ENCODE peak calls at places on chromosomes 11 and 22, in four cellular contexts. One of them, this sample, is unnamed.
A peak's percentile ranks its signal among the peaks of the same experiment; 100 is the strongest.

GRCh38 chr11:129372609-129373488 is 2.8 kb upstream of the BARX2 start:
- DNase-seq in GM12878: no peak
- DNase-seq in HepG2: no peak
- DNase-seq in WTC11: peak; percentile 57
- DNase-seq in this sample: no peak

GRCh38 chr11:133928628-133929059 is 28.1 kb downstream of the IGSF9B start:
- DNase-seq in GM12878: no peak
- DNase-seq in WTC11: peak; percentile 24
- DNase-seq in HepG2: no peak
- DNase-seq in this sample: no peak

GRCh38 chr11:28566643-28567042 is 458.5 kb downstream of the METTL15 start:
- DNase-seq in GM12878: no peak
- DNase-seq in HepG2: no peak
- DNase-seq in WTC11: peak; percentile 54
- DNase-seq in this sample: peak; percentile 23

GRCh38 chr22:42108848-42109247 is 18.3 kb upstream of the NDUFA6 start:
- DNase-seq in GM12878: no peak
- DNase-seq in WTC11: no peak
- DNase-seq in HepG2: no peak
- DNase-seq in this sample: no peak

GRCh38 chr11:44464741-44465140 is 100.7 kb upstream of the CD82 start:
- DNase-seq in GM12878: no peak
- DNase-seq in WTC11: no peak
- DNase-seq in HepG2: peak; percentile 18
- DNase-seq in this sample: no peak

GRCh38 chr11:77047007-77047927 is 13.1 kb downstream of the B3GNT6 start:
- DNase-seq in HepG2: peak; percentile 91
- DNase-seq in WTC11: peak; percentile 61
- DNase-seq in GM12878: peak; percentile 92
- DNase-seq in this sample: peak; percentile 80

GRCh38 chr11:115912484-115912945 is 408.3 kb upstream of the CADM1 start:
- DNase-seq in HepG2: no peak
- DNase-seq in WTC11: no peak
- DNase-seq in GM12878: no peak
- DNase-seq in this sample: no peak

GRCh38 chr11:116499396-116500001 is 273.3 kb downstream of the BUD13 start:
- DNase-seq in GM12878: no peak
- DNase-seq in WTC11: peak; percentile 98
- DNase-seq in HepG2: peak; percentile 78
- DNase-seq in this sample: peak; percentile 82

GRCh38 chr22:31945971-31946680 is 1.8 kb downstream of the YWHAH start:
- DNase-seq in WTC11: no peak
- DNase-seq in HepG2: no peak
- DNase-seq in GM12878: no peak
- DNase-seq in this sample: no peak

GRCh38 chr11:131609921-131610320 is 239.5 kb downstream of the NTM start:
- DNase-seq in HepG2: no peak
- DNase-seq in GM12878: no peak
- DNase-seq in WTC11: no peak
- DNase-seq in this sample: no peak
- TF ChIP-seq TCF7 in HepG2: no peak
- TF ChIP-seq TCF7 in GM12878: no peak
- TF ChIP-seq TCF7 in WTC11: no peak
- TF ChIP-seq TCF7 in this sample: no peak

DNA sequence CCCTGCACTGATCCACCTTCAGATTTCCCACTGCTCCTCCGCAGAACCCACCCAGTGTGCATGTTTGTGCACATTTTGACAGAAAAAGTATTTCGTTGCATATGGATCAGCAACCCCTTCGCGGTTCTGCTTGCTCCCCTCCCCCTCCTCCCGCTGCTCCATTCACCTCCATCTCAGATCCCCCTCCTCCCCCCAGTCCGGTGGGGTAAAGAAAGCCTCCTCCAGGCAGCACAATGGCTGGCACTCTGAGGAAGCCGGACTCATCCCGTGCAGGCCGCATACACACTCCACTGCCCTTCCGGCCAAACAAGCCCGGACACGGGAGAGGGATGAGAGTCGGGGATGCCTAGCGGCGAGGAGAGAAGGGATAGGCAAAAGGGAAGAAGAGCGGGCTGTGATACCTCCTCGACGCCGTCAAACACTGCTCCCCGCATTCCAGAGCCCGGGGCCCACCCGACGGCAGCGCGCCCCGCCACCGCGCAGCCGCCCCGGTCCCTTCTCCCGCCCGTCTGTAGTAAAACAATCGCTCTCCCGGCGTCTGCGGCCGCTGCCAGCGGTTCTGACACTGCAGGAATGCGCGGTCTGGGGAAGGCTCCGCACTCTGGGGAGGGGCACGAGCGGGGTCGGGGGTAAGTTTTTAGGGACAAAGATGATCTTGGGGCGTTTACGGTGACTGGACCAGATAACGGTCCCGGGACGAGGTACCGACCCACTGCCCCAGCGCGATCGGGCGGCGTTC is 909 bp downstream of the FEZ1 start:
- DNase-seq in GM12878: no peak
- DNase-seq in WTC11: peak; percentile 63
- DNase-seq in HepG2: no peak
- DNase-seq in this sample: no peak
- TF ChIP-seq TCF7 in GM12878: no peak
- TF ChIP-seq TCF7 in WTC11: no peak
- TF ChIP-seq TCF7 in HepG2: no peak
- TF ChIP-seq TCF7 in this sample: no peak

DNA sequence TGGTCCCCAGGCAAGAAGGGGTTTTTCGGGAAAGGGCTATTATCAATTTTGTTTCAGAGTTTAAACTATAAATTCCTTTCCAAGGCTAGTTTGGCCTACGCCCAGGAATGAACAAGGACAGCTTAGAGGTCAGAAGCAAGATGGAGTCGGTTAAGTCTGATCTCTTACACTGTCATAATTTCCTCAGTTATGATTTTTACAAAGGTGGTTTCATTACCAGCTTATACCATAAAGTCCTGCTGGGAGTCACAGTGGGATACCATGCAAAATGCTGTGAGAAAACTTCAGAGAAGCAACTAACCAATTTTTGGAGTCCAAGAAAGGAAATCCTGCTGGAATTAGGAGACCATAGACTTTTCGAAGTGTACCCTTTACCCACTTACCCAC is 17.4 kb upstream of the ZC3H12C start:
- DNase-seq in GM12878: no peak
- DNase-seq in HepG2: no peak
- DNase-seq in WTC11: no peak
- DNase-seq in this sample: no peak
- TF ChIP-seq TCF7 in GM12878: no peak
- TF ChIP-seq TCF7 in HepG2: no peak
- TF ChIP-seq TCF7 in WTC11: no peak
- TF ChIP-seq TCF7 in this sample: no peak

GRCh38 chr22:47128216-47129215 is 366.1 kb downstream of the TBC1D22A start:
- DNase-seq in HepG2: no peak
- DNase-seq in WTC11: no peak
- DNase-seq in GM12878: peak; percentile 9
- DNase-seq in this sample: no peak

GRCh38 chr22:47125603-47126002 is 363.2 kb downstream of the TBC1D22A start:
- DNase-seq in WTC11: no peak
- DNase-seq in GM12878: no peak
- DNase-seq in HepG2: no peak
- DNase-seq in this sample: peak; percentile 52

GRCh38 chr22:47129902-47130301 is 367.5 kb downstream of the TBC1D22A start:
- DNase-seq in WTC11: no peak
- DNase-seq in GM12878: no peak
- DNase-seq in HepG2: no peak
- DNase-seq in this sample: peak; percentile 77

GRCh38 chr22:47126344-47126811 is 363.9 kb downstream of the TBC1D22A start:
- DNase-seq in WTC11: no peak
- DNase-seq in GM12878: no peak
- DNase-seq in HepG2: no peak
- DNase-seq in this sample: no peak

GRCh38 chr22:47127441-47127871 is 365.0 kb downstream of the TBC1D22A start:
- DNase-seq in HepG2: no peak
- DNase-seq in GM12878: no peak
- DNase-seq in WTC11: no peak
- DNase-seq in this sample: no peak
- TF ChIP-seq TCF7 in HepG2: no peak
- TF ChIP-seq TCF7 in GM12878: no peak
- TF ChIP-seq TCF7 in WTC11: no peak
- TF ChIP-seq TCF7 in this sample: no peak

GRCh38 chr11:107018274-107018901 is at the start of gene GUCY1A2:
- DNase-seq in WTC11: peak; percentile 46
- DNase-seq in HepG2: no peak
- DNase-seq in GM12878: no peak
- DNase-seq in this sample: no peak
- TF ChIP-seq TCF7 in WTC11: no peak
- TF ChIP-seq TCF7 in HepG2: no peak
- TF ChIP-seq TCF7 in GM12878: no peak
- TF ChIP-seq TCF7 in this sample: no peak

This sample was measured in K562.